ENCODE peak calls at places on chromosomes 16 and 17, in five cellular contexts. R, W, I, L and Q are unnamed samples. For H3K4me1, the result is how much of the 10 kb centered on the place peaks cover.

GRCh38 chr17:42680331-42680808 is 1.3 kb downstream of the CCR10 start:
- DNase-seq in R (no peak), W (no peak), I (no peak), L (peak), Q (no peak)

GRCh38 chr16:73531021-73531420 is 483.1 kb upstream of the ZFHX3 start:
- DNase-seq in R (no peak), W (no peak), I (no peak), L (no peak), Q (no peak)

GRCh38 chr16:53600076-53600475 is 97.1 kb upstream of the AKTIP start:
- DNase-seq in R (no peak), W (no peak), I (no peak), L (no peak), Q (no peak)

GRCh38 chr16:67733734-67734470 is 14.8 kb upstream of the GFOD2 start:
- DNase-seq in R (no peak), W (no peak), I (no peak), L (no peak), Q (no peak)

GRCh38 chr17:82440991-82441627 is 9.4 kb downstream of the CYBC1 start:
- DNase-seq in R (peak), W (no peak), I (peak), L (no peak), Q (peak)

GRCh38 chr17:4527552-4527951 is 27.6 kb downstream of the MYBBP1A start:
- DNase-seq in R (no peak), W (no peak), I (no peak), L (no peak), Q (no peak)

GRCh38 chr16:67865318-67865717 is 7.5 kb upstream of the EDC4 start:
- DNase-seq in R (peak), W (no peak), I (no peak), L (no peak), Q (no peak)

GRCh38 chr16:67526149-67526732 is 2.4 kb upstream of the RIPOR1 start:
- DNase-seq in R (no peak), W (no peak), I (no peak), L (no peak), Q (no peak)

GRCh38 chr16:13138528-13138927 is 237.1 kb downstream of the SHISA9 start:
- DNase-seq in R (no peak), W (no peak), I (no peak), L (no peak), Q (no peak)

GRCh38 chr17:73566905-73567782 is 77.1 kb downstream of the SDK2 start:
- DNase-seq in R (no peak), W (no peak), I (no peak), L (no peak), Q (no peak)

GRCh38 chr16:22621571-22622148 is 111.0 kb downstream of the NPIPB5 start:
- DNase-seq in R (no peak), W (no peak), I (no peak), L (no peak), Q (peak)

GRCh38 chr16:84277244-84277823 is 17.3 kb upstream of the WFDC1 start:
- DNase-seq in R (peak), W (peak), I (peak), L (peak), Q (no peak)

GRCh38 chr16:50696575-50697420 is 3.4 kb downstream of the NOD2 start:
- DNase-seq in R (peak), W (peak), I (peak), L (peak), Q (peak)

GRCh38 chr16:87062569-87063442 is 254.4 kb downstream of the C16orf95 start:
- DNase-seq in R (peak), W (peak), I (no peak), L (peak), Q (no peak)

GRCh38 chr17:50153650-50154575 is 3.4 kb upstream of the PPP1R9B start:
- DNase-seq in R (no peak), W (peak), I (no peak), L (peak), Q (no peak)

GRCh38 chr16:62752837-62753236 is 716.6 kb upstream of the CDH8 start:
- DNase-seq in R (no peak), W (no peak), I (no peak), L (no peak), Q (no peak)

GRCh38 chr17:79830763-79831366 is 8.4 kb downstream of the CBX4 start:
- DNase-seq in R (peak), W (no peak), I (no peak), L (no peak), Q (no peak)

GRCh38 chr17:80737106-80738019 is 192.7 kb downstream of the RPTOR start:
- DNase-seq in R (no peak), W (no peak), I (no peak), L (no peak), Q (no peak)

GRCh38 chr17:75820411-75821080 is 23.7 kb downstream of the UNC13D start:
- DNase-seq in R (no peak), W (no peak), I (no peak), L (no peak), Q (no peak)

DNA sequence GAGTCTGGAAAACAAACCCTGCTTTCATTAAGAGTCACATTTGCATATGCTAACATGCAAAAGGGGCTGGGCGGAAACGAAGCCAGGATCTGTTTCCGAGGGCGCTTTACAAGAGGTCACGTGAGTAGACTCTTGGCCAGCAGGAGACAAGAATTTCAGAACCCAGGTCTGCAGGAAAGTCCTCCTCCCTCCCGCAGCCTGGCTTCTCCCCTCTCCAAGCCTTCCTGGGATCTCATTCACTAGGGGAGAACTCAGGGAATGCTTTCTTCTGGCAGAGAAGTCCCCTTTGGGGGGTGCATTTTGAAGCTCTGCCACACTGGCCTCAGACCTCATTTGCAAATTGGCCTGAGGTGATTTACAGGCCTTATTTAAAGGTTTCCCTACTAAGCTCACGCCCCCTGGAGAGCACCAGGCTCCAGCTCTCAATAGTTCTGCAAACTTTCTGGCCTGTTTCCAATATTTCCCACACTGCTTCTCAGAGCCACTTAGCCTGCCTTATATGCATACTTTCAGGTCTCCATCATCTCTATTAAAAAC is 57.2 kb upstream of the CACNG5 start:
- DNase-seq in R (no peak), W (no peak), I (peak), L (no peak), Q (no peak)
- H3K4me3 ChIP-seq in R (no peak), W (no peak), I (no peak), L (no peak), Q (no peak)

DNA sequence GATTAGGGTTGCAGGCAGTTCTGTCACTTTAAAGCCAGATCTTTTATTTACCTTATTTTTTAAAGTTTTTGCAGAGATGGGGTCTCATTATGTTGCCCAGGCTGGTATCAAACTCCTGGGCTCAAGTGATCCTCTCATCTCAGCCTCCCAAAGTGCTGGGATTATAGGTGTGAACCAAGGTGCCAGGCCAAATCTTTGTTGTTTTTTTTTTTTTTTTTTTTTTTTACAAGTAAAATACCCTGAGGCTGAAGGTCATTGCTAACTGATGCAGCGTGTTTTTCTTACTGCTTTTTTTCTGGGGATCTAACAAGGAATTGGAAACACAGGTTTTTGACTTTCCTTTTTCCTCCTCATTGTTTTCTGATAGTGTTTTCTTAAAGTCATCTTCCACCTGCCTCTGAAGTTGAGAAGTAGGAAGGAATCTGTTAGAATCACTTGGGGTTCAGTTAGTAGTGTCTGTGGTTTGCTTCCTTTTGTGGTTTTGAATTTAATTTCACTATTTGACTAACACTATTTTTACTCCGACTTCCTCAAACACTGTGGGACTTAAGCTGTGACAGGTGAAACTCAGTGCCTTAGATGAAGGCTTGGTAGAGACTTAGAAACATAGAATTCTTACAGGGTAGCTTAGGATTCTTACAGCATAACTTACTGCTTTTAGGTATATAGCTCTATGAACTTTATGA is 22.2 kb downstream of the CLTC start:
- DNase-seq in R (no peak), W (no peak), I (no peak), L (no peak), Q (no peak)
- H3K4me1 ChIP-seq in R (under half), W (under half), I (under half), L (half or more), Q (under half)

GRCh38 chr17:43871947-43872690 is 25.1 kb downstream of the CD300LG start:
- DNase-seq in R (no peak), W (peak), I (no peak), L (no peak), Q (no peak)

GRCh38 chr17:43875476-43876147 is 28.6 kb downstream of the CD300LG start:
- DNase-seq in R (no peak), W (no peak), I (no peak), L (no peak), Q (no peak)

GRCh38 chr17:43873815-43874214 is 26.8 kb downstream of the CD300LG start:
- DNase-seq in R (no peak), W (no peak), I (no peak), L (no peak), Q (no peak)

GRCh38 chr17:43874293-43874692 is 27.3 kb downstream of the CD300LG start:
- DNase-seq in R (peak), W (peak), I (no peak), L (peak), Q (no peak)

GRCh38 chr17:43873091-43873490 is 26.1 kb downstream of the CD300LG start:
- DNase-seq in R (no peak), W (no peak), I (no peak), L (no peak), Q (no peak)
- TF ChIP-seq CTCF in R (no peak), W (no peak), I (no peak), L (no peak), Q (no peak)

DNA sequence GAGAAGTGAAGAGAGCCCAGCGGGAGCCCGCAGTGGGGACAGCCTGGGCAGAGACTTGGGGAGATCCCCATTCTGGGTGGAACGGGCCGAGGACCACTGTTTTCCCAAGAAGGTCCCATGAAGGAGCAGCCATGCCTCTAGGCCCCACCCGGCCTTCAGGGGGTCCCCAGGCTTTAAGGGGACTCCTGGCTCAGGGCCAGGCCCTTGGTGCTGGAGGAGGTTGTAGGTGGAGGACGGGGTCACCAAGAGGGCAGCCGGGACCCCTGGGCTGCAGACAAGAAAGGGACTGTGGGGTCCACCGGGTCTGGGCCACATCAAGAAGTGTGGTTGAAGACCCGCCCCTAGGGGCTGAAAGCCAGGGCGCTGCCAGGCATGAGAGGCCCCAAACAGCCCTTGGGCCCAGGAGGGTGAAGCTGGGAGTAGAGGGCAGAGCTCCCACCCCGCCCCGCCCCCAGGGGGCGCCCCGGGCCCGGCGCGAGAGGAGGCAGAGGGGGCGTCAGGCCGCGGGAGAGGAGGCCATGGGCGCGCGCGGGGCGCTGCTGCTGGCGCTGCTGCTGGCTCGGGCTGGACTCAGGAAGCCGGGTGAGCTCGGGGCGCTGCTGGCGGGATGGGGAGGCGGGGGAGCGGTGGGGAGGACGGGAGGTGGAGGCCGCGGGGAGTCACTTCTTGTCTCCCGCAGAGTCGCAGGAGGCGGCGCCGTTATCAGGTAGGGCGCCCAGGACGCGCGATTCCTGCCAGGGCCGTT is at the start of gene PRSS21:
- DNase-seq in R (no peak), W (peak), I (peak), L (no peak), Q (no peak)
- H3K4me3 ChIP-seq in R (no peak), W (no peak), I (no peak), L (no peak), Q (no peak)

GRCh38 chr17:77182205-77182604 is 41.4 kb downstream of the SEC14L1 start:
- DNase-seq in R (no peak), W (no peak), I (no peak), L (no peak), Q (no peak)
- H3K4me1 ChIP-seq in R (half or more), W (under half), I (under half), L (half or more), Q (under half)

GRCh38 chr16:1810106-1810505 is 16.5 kb downstream of the HAGH start:
- DNase-seq in R (no peak), W (no peak), I (no peak), L (no peak), Q (no peak)

GRCh38 chr16:1807626-1808025 is 14.1 kb upstream of the IGFALS start:
- DNase-seq in R (no peak), W (no peak), I (no peak), L (no peak), Q (no peak)

GRCh38 chr16:1810536-1810935 is 16.1 kb downstream of the HAGH start:
- DNase-seq in R (no peak), W (no peak), I (no peak), L (no peak), Q (no peak)

GRCh38 chr16:1808691-1809090 is 15.2 kb upstream of the IGFALS start:
- DNase-seq in R (no peak), W (no peak), I (no peak), L (no peak), Q (no peak)

DNA sequence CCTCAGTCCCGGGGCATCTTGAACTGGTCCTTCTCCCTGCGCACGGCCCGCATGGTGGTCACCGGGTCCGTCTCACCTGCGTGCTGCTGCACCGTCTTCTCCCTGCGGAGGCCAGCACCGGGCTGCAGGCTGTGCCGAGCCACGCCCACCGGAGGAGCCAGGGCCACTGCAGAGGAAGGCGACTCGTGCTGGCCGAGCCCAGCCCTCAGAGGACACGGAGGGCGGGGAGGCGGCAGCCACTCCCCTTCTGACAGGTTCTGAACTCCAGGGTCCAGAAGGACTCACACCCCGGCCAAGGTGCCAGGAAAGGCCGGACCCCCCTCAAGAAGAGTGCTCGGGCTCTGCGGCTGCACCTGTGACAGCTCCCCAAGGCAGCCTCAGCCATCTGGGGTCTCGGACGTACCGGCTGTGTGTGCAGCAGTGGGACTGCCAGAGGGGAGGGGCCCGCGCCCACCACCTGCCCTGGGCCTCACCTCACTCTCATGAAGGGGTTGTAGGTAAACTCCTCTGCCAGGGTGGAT is 15.8 kb upstream of the IGFALS start:
- DNase-seq in R (no peak), W (peak), I (no peak), L (no peak), Q (no peak)
- TF ChIP-seq CTCF in R (no peak), W (no peak), I (no peak), L (no peak), Q (no peak)